ENCODE peak calls at places on chromosomes 7 and 10, in ten cellular contexts. F is left lung, S is IMR-90, U is Peyer's patch, C is tibial nerve, Y is brain microvascular endothelial cell, N is cardiac muscle cell, I is fibroblast of mammary gland, H is HCT116, L is AG04450. X is an unnamed sample.

GRCh38 chr7:50641442-50642405 is 76.5 kb upstream of the DDC start:
- DNase-seq in F (no peak), S (no peak), U (no peak), C (no peak), Y (no peak), N (no peak), I (no peak), H (no peak), L (no peak), X (no peak)

GRCh38 chr10:6310977-6311376 is 108.2 kb downstream of the PFKFB3 start:
- DNase-seq in F (no peak), S (no peak), U (no peak), C (no peak), Y (no peak), N (no peak), I (no peak), H (no peak), L (no peak), X (no peak)

GRCh38 chr10:118957141-118957825 is 72.2 kb upstream of the NANOS1 start:
- DNase-seq in F (no peak), S (no peak), U (no peak), C (no peak), Y (no peak), N (no peak), I (no peak), H (no peak), L (no peak), X (no peak)

GRCh38 chr7:18087031-18087686 is 59.5 kb upstream of the PRPS1L1 start:
- DNase-seq in F (no peak), S (no peak), U (no peak), C (no peak), Y (no peak), N (peak; percentile 24), I (no peak), H (no peak), L (no peak), X (peak; percentile 15)

GRCh38 chr7:142231716-142232115 is 26.1 kb downstream of the PRSS58 start:
- DNase-seq in F (no peak), S (no peak), U (no peak), C (no peak), Y (no peak), N (no peak), I (peak; percentile 2), H (peak; percentile 46), L (no peak), X (no peak)

GRCh38 chr10:104025524-104025923 is 58.6 kb downstream of the SLK start:
- DNase-seq in F (no peak), S (no peak), U (no peak), C (no peak), Y (no peak), N (no peak), I (no peak), H (no peak), L (no peak), X (peak; percentile 31)

GRCh38 chr10:77403761-77404160 is 233.8 kb downstream of the KCNMA1 start:
- DNase-seq in F (no peak), S (no peak), U (no peak), C (no peak), Y (no peak), N (no peak), I (no peak), H (no peak), L (no peak), X (no peak)

GRCh38 chr10:117138838-117139580 is 939 bp upstream of the VAX1 start:
- DNase-seq in F (no peak), S (no peak), U (no peak), C (no peak), Y (no peak), N (no peak), I (no peak), H (no peak), L (no peak), X (no peak)

GRCh38 chr7:16460789-16461465 is 4.6 kb downstream of the SOSTDC1 start:
- DNase-seq in F (no peak), S (no peak), U (no peak), C (no peak), Y (no peak), N (no peak), I (no peak), H (no peak), L (no peak), X (no peak)

GRCh38 chr7:16463520-16463919 is 2.0 kb downstream of the SOSTDC1 start:
- DNase-seq in F (no peak), S (no peak), U (no peak), C (no peak), Y (no peak), N (no peak), I (no peak), H (no peak), L (no peak), X (no peak)

GRCh38 chr7:16465469-16466086 is at the start of gene SOSTDC1:
- DNase-seq in F (no peak), S (no peak), U (no peak), C (no peak), Y (no peak), N (no peak), I (peak; percentile 8), H (no peak), L (no peak), X (peak; percentile 8)

GRCh38 chr7:16466087-16466472 is 542 bp upstream of the SOSTDC1 start:
- DNase-seq in F (no peak), S (no peak), U (no peak), C (no peak), Y (no peak), N (no peak), I (no peak), H (no peak), L (no peak), X (peak; percentile 4)

GRCh38 chr7:16462618-16463017 is 2.9 kb downstream of the SOSTDC1 start:
- DNase-seq in F (no peak), S (no peak), U (no peak), C (no peak), Y (no peak), N (no peak), I (no peak), H (no peak), L (no peak), X (no peak)
- H3K4me3 ChIP-seq in F (no peak overlapping the region), S (no peak overlapping the region), U (no peak overlapping the region), C (no peak overlapping the region), Y (no peak overlapping the region), N (no peak overlapping the region), I (no peak overlapping the region), H (no peak overlapping the region), L (no peak overlapping the region), X (no peak overlapping the region)

GRCh38 chr10:125538947-125539649 is 143.9 kb downstream of the TEX36 start:
- DNase-seq in F (peak; percentile 46), S (no peak), U (peak; percentile 52), C (no peak), Y (no peak), N (no peak), I (no peak), H (no peak), L (no peak), X (no peak)

GRCh38 chr10:125534515-125534914 is 148.4 kb downstream of the TEX36 start:
- DNase-seq in F (no peak), S (no peak), U (no peak), C (no peak), Y (no peak), N (no peak), I (no peak), H (no peak), L (no peak), X (no peak)

GRCh38 chr10:125535559-125535958 is 147.4 kb downstream of the TEX36 start:
- DNase-seq in F (no peak), S (no peak), U (no peak), C (no peak), Y (no peak), N (no peak), I (no peak), H (no peak), L (no peak), X (no peak)

GRCh38 chr10:125531470-125531869 is 151.5 kb downstream of the TEX36 start:
- DNase-seq in F (no peak), S (no peak), U (no peak), C (no peak), Y (no peak), N (no peak), I (no peak), H (no peak), L (no peak), X (no peak)

DNA sequence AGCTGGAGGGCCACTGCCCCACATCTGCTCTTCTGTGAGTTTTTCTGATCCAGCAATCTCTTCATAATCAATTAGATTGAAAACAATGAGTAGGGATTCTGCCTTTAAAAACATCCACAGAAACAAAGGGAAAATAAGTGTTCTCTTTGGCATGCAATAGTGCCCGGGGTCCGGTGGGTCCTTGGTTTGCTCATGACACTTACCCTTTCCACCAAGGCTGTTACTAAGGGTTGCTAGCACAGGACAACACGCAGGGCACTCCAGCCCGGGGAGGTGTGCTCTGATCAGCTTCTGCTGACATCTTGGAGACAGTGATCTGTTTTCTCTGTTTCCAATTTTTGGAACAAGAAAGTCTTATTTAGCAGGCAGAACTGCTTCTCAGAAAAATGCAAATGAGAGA is 146.7 kb downstream of the TEX36 start:
- DNase-seq in F (no peak), S (no peak), U (no peak), C (no peak), Y (no peak), N (no peak), I (no peak), H (no peak), L (no peak), X (no peak)
- TF ChIP-seq CTCF in F (no peak), S (no peak), U (no peak), C (no peak), Y (no peak), N (no peak), I (no peak), H (no peak), L (no peak), X (no peak)

GRCh38 chr7:40802497-40802896 is 667.7 kb downstream of the SUGCT start:
- DNase-seq in F (no peak), S (no peak), U (no peak), C (no peak), Y (no peak), N (no peak), I (peak; percentile 36), H (no peak), L (no peak), X (no peak)

GRCh38 chr7:40800771-40801170 is 666.0 kb downstream of the SUGCT start:
- DNase-seq in F (no peak), S (no peak), U (no peak), C (no peak), Y (no peak), N (no peak), I (no peak), H (no peak), L (no peak), X (no peak)

GRCh38 chr7:40799493-40800406 is 664.9 kb downstream of the SUGCT start:
- DNase-seq in F (no peak), S (no peak), U (no peak), C (no peak), Y (no peak), N (no peak), I (no peak), H (no peak), L (no peak), X (no peak)

GRCh38 chr7:40796723-40797122 is 661.9 kb downstream of the SUGCT start:
- DNase-seq in F (no peak), S (no peak), U (no peak), C (no peak), Y (no peak), N (no peak), I (no peak), H (no peak), L (no peak), X (no peak)

DNA sequence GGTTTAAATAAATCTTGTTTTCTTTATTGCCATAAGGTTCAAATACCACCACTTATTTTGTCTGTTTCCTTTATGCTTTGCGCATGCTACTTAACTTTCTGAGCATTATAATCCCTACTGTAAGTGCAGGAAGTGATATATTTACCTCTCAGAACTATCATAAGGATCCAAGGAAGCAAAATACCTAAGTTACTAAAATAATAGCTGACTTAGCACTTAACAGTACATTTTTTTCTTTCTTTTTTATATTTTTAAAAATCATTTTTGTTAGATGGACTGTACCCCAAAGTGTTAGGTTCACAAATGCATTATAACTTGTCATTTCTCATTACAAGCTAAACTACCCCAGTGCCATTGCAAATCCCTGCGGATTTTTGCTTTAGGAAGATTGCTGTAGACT is 663.8 kb downstream of the SUGCT start:
- DNase-seq in F (no peak), S (no peak), U (no peak), C (no peak), Y (no peak), N (no peak), I (no peak), H (no peak), L (no peak), X (no peak)
- H3K4me3 ChIP-seq in F (no peak overlapping the region), S (no peak overlapping the region), U (no peak overlapping the region), C (no peak overlapping the region), Y (no peak overlapping the region), N (no peak overlapping the region), I (no peak overlapping the region), H (no peak overlapping the region), L (no peak overlapping the region), X (no peak overlapping the region)

GRCh38 chr7:101952355-101953247 is 135.2 kb downstream of the CUX1 start:
- DNase-seq in F (peak; percentile 60), S (peak; percentile 93), U (no peak), C (no peak), Y (peak; percentile 38), N (peak; percentile 83), I (peak; percentile 92), H (peak; percentile 86), L (peak; percentile 61), X (peak; percentile 85)

GRCh38 chr7:101950450-101951119 is 133.2 kb downstream of the CUX1 start:
- DNase-seq in F (no peak), S (peak; percentile 78), U (no peak), C (no peak), Y (peak; percentile 49), N (peak; percentile 88), I (peak; percentile 84), H (peak; percentile 21), L (peak; percentile 42), X (peak; percentile 90)

GRCh38 chr7:101954494-101954893 is 137.1 kb downstream of the CUX1 start:
- DNase-seq in F (no peak), S (no peak), U (no peak), C (no peak), Y (no peak), N (no peak), I (no peak), H (no peak), L (no peak), X (no peak)

GRCh38 chr7:101951757-101952156 is 134.3 kb downstream of the CUX1 start:
- DNase-seq in F (no peak), S (no peak), U (no peak), C (no peak), Y (no peak), N (no peak), I (no peak), H (no peak), L (no peak), X (no peak)

DNA sequence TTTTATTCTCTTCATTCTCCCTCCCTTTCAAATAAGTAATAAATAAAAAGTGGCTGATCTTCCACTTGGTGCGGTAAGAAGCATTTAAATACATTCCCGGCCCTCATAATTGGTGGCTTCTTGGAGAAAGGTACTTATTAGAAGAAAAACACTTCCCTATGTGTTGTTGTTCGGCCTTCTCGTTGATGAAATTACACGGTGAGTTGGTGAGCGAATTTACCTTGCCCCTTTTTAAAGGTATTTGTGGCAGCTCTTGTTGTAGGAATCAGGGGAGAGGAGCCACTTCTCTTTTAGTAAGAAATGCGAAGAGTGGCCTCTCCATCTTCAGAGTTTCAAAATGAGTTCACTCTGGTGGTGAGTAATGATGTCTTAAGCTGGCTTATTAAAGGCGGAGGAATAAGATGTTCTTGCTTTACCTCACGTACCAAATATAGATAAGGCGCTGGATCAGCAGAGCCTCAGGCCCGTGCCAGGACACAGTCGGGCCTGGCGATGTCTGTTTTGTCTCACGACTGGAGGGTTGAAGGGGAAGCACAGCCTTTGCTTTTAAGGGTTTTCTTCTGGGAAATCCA is 135.9 kb downstream of the CUX1 start:
- DNase-seq in F (peak; percentile 51), S (peak; percentile 92), U (no peak), C (no peak), Y (peak; percentile 68), N (peak; percentile 97), I (peak; percentile 93), H (peak; percentile 23), L (peak; percentile 48), X (peak; percentile 97)
- TF ChIP-seq CTCF in F (no peak), S (no peak), U (no peak), C (no peak), Y (no peak), N (peak; percentile 5), I (no peak), H (no peak), L (no peak), X (no peak)